ENCODE peak calls at places on chromosomes 1 and 21, in five cellular contexts. N, I, U, L and Z are unnamed samples.

GRCh38 chr1:79235221-79236002 is 228.9 kb upstream of the ADGRL4 start:
- DNase-seq in N (no peak), I (no peak), U (no peak), L (no peak), Z (no peak)

GRCh38 chr1:54227836-54228435 is 28.0 kb downstream of the MRPL37 start:
- DNase-seq in N (no peak), I (no peak), U (no peak), L (no peak), Z (no peak)

GRCh38 chr1:87226341-87226760 is 102.3 kb upstream of the LMO4 start:
- DNase-seq in N (no peak), I (no peak), U (peak), L (no peak), Z (peak)

GRCh38 chr1:233019083-233019482 is 68.7 kb downstream of the NTPCR start:
- DNase-seq in N (no peak), I (no peak), U (no peak), L (no peak), Z (no peak)

GRCh38 chr1:154534263-154534844 is 24.1 kb downstream of the UBE2Q1 start:
- DNase-seq in N (no peak), I (peak), U (no peak), L (no peak), Z (peak)

GRCh38 chr1:77803371-77803770 is 23.9 kb downstream of the MIGA1 start:
- DNase-seq in N (no peak), I (no peak), U (no peak), L (no peak), Z (no peak)

GRCh38 chr1:94745742-94746141 is 74.4 kb upstream of the SLC44A3 start:
- DNase-seq in N (no peak), I (no peak), U (no peak), L (no peak), Z (no peak)

GRCh38 chr21:33427051-33427450 is 23.8 kb downstream of the IFNGR2 start:
- DNase-seq in N (no peak), I (no peak), U (no peak), L (no peak), Z (no peak)

GRCh38 chr1:8663915-8664331 is 153.5 kb downstream of the RERE start:
- DNase-seq in N (no peak), I (no peak), U (peak), L (no peak), Z (no peak)

GRCh38 chr1:29811727-29812396 is 575.5 kb downstream of the PTPRU start:
- DNase-seq in N (no peak), I (no peak), U (no peak), L (no peak), Z (no peak)

GRCh38 chr1:63988941-63989340 is 214.5 kb upstream of the UBE2U start:
- DNase-seq in N (no peak), I (no peak), U (no peak), L (no peak), Z (no peak)

GRCh38 chr1:27345272-27345671 is 3.5 kb downstream of the SYTL1 start:
- DNase-seq in N (no peak), I (no peak), U (no peak), L (no peak), Z (no peak)

GRCh38 chr1:182698977-182699672 is 14.7 kb upstream of the RGS8 start:
- DNase-seq in N (no peak), I (no peak), U (no peak), L (no peak), Z (no peak)

GRCh38 chr1:156245451-156246232 is 2.2 kb downstream of the PAQR6 start:
- DNase-seq in N (peak), I (peak), U (no peak), L (no peak), Z (no peak)

GRCh38 chr1:155504207-155504606 is 58.4 kb downstream of the ASH1L start:
- DNase-seq in N (no peak), I (no peak), U (no peak), L (no peak), Z (peak)